ENCODE peak calls at places on chromosomes 6 and 20, in five cellular contexts. W is uterus, S is lung, R is cardiac muscle cell, O is neural progenitor cell. X is an unnamed sample.

GRCh38 chr20:46260480-46260879 is 47.8 kb downstream of the CDH22 start:
- DNase-seq in R (no peak), S (peak; percentile 33), W (no peak), O (no peak), X (no peak)

GRCh38 chr20:21323640-21324039 is 20.5 kb downstream of the XRN2 start:
- DNase-seq in W (no peak), S (no peak), O (no peak), R (peak; percentile 82), X (no peak)

GRCh38 chr20:59948828-59949720 is 8.9 kb downstream of the FAM217B start:
- DNase-seq in W (no peak), R (peak; percentile 73), O (peak; percentile 62), S (no peak), X (no peak)

GRCh38 chr6:89792881-89793280 is 26.7 kb downstream of the MDN1 start:
- DNase-seq in W (no peak), S (no peak), R (peak; percentile 38), O (peak; percentile 37), X (no peak)

GRCh38 chr6:116373940-116374339 is 3.2 kb downstream of the DSE start:
- DNase-seq in O (no peak), S (no peak), R (no peak), W (no peak), X (no peak)

GRCh38 chr20:13862245-13862644 is 77.4 kb downstream of the NDUFAF5 start:
- DNase-seq in S (no peak), O (no peak), W (no peak), R (no peak), X (no peak)

GRCh38 chr6:83901624-83902023 is 42.1 kb downstream of the CYB5R4 start:
- DNase-seq in W (no peak), O (no peak), R (no peak), S (no peak), X (no peak)

GRCh38 chr6:127486934-127487333 is 27.7 kb upstream of the KIAA0408 start:
- DNase-seq in W (no peak), S (no peak), R (no peak), O (peak; percentile 13), X (no peak)

GRCh38 chr20:1809121-1809520 is 86.1 kb upstream of the SIRPA start:
- DNase-seq in O (no peak), R (peak; percentile 44), W (no peak), S (no peak), X (peak; percentile 55)

GRCh38 chr6:58198301-58198700 is 880.9 kb downstream of the PRIM2 start:
- DNase-seq in O (no peak), R (peak; percentile 0), S (no peak), W (no peak), X (no peak)

GRCh38 chr6:148971027-148971927 is 224.4 kb downstream of the UST start:
- DNase-seq in S (no peak), R (no peak), O (no peak), W (no peak), X (no peak)

GRCh38 chr20:38017959-38018358 is 15.3 kb downstream of the TTI1 start:
- DNase-seq in O (no peak), R (no peak), S (no peak), W (no peak), X (no peak)

GRCh38 chr6:150775804-150776203 is 89.7 kb upstream of the MTHFD1L start:
- DNase-seq in S (no peak), O (no peak), W (no peak), R (no peak), X (no peak)

GRCh38 chr6:130365166-130366010 is 429 bp upstream of the TMEM200A start:
- DNase-seq in W (peak; percentile 85), S (peak; percentile 45), R (peak; percentile 73), O (peak; percentile 92), X (peak; percentile 90)

GRCh38 chr6:164037165-164037564 is 622.6 kb downstream of the QKI start:
- DNase-seq in R (no peak), S (no peak), O (no peak), W (no peak), X (no peak)

GRCh38 chr6:13929196-13929595 is 4.4 kb downstream of the RNF182 start:
- DNase-seq in R (no peak), O (no peak), S (no peak), W (no peak), X (no peak)

GRCh38 chr6:108518714-108519576 is 41.8 kb upstream of the FOXO3 start:
- DNase-seq in W (no peak), S (no peak), R (peak; percentile 40), O (peak; percentile 52), X (no peak)

GRCh38 chr6:14673201-14673600 is 555.6 kb downstream of the CD83 start:
- DNase-seq in W (no peak), O (no peak), S (no peak), R (peak; percentile 65), X (no peak)

GRCh38 chr6:144338951-144339681 is 54.0 kb downstream of the UTRN start:
- DNase-seq in S (no peak), R (no peak), W (no peak), O (no peak), X (no peak)

GRCh38 chr6:87759491-87760010 is 57.5 kb upstream of the AKIRIN2 start:
- DNase-seq in W (no peak), S (no peak), R (no peak), O (no peak), X (no peak)

GRCh38 chr20:31684153-31685003 is 38.3 kb downstream of the BCL2L1 start:
- DNase-seq in O (no peak), W (no peak), R (no peak), S (no peak), X (no peak)

DNA sequence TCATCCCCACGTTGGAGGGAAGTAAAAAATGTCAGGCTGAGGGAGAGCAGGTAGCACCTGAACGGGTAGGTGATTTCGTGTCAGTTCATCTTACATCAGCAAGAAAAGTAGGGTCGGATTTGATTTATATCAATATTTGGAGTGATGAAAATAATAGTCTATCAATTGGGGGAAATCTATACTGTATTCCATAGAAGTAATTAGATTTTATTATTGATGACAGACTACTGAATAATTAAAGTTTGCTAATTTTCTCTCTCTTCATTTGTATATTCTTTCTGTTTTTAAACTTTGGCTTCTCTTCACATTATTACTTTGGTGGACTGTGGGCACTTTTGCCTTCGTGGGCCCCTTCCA is 78.4 kb downstream of the OLIG3 start:
- DNase-seq in W (no peak), R (no peak), O (no peak), S (no peak), X (no peak)
- H3K4me3 ChIP-seq in W (no peak overlapping the region), R (no peak overlapping the region), O (no peak overlapping the region), S (no peak overlapping the region), X (peak overlapping the region; percentile 51)

DNA sequence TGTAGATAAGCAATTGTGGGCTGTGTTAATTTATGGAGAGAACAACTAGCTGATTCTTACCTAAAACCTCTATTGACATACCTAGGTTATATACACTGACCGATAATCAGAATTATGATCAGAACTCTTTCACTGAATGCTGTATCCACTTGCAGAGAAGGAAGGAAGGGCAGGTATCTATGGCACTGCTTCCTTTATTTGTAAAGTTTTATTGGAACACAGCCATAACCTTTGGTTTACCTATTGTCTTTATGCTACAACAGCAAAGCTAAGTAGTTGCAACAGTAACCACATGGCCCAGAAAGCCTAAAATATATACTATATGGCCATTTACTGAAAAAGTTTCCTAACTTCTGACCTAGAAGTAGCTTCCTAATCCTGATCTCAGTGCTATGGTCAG is 358.9 kb upstream of the ARID1B start:
- DNase-seq in R (no peak), W (no peak), S (no peak), O (no peak), X (no peak)
- H3K27ac ChIP-seq in R (no peak overlapping the region), W (no peak overlapping the region), S (no peak overlapping the region), O (no peak overlapping the region), X (no peak overlapping the region)

GRCh38 chr20:58308680-58309527 is 611 bp upstream of the RAB22A start:
- DNase-seq in W (peak; percentile 71), R (peak; percentile 72), S (peak; percentile 63), O (peak; percentile 76), X (no peak)

GRCh38 chr20:58312836-58313235 is 3.3 kb downstream of the RAB22A start:
- DNase-seq in R (no peak), W (no peak), S (no peak), O (no peak), X (no peak)

GRCh38 chr20:58309607-58310290 is at the start of gene RAB22A:
- DNase-seq in O (peak; percentile 95), R (peak; percentile 90), W (peak; percentile 78), S (peak; percentile 77), X (no peak)

GRCh38 chr20:58310291-58310782 is 822 bp downstream of the RAB22A start:
- DNase-seq in R (no peak), W (no peak), O (no peak), S (no peak), X (no peak)

DNA sequence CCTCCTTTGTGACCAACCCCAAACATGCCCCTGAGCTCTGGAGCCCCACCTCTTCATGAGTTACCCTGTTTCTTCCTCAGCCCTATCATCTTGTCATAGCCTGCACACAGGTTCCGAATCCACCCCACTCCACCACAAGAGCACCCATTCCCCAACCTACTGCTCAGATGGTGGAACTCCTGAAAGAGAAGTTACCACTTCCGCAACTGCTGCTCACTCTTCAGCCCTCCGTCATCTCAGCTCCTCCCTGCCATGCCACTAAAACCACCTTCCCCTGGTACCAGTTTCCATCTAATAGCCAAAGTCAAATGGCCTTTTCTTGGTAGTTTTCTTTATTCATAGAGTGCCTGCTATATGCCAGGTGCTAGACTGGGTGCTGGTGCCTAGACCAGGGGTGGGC is 3.9 kb downstream of the RAB22A start:
- DNase-seq in O (no peak), R (no peak), W (no peak), S (no peak), X (no peak)
- H3K4me3 ChIP-seq in O (no peak overlapping the region), R (no peak overlapping the region), W (no peak overlapping the region), S (no peak overlapping the region), X (no peak overlapping the region)

GRCh38 chr20:17614176-17614811 is 44.4 kb downstream of the DSTN start:
- DNase-seq in W (peak; percentile 87), R (peak; percentile 54), O (no peak), S (no peak), X (no peak)

GRCh38 chr20:17616480-17617211 is 46.8 kb downstream of the DSTN start:
- DNase-seq in R (no peak), S (peak; percentile 27), O (no peak), W (no peak), X (no peak)

GRCh38 chr20:17617212-17617867 is 47.5 kb downstream of the DSTN start:
- DNase-seq in R (peak; percentile 48), O (peak; percentile 75), S (peak; percentile 71), W (peak; percentile 76), X (no peak)

GRCh38 chr20:17614812-17615644 is 45.2 kb downstream of the DSTN start:
- DNase-seq in W (no peak), O (no peak), S (peak; percentile 28), R (no peak), X (no peak)

DNA sequence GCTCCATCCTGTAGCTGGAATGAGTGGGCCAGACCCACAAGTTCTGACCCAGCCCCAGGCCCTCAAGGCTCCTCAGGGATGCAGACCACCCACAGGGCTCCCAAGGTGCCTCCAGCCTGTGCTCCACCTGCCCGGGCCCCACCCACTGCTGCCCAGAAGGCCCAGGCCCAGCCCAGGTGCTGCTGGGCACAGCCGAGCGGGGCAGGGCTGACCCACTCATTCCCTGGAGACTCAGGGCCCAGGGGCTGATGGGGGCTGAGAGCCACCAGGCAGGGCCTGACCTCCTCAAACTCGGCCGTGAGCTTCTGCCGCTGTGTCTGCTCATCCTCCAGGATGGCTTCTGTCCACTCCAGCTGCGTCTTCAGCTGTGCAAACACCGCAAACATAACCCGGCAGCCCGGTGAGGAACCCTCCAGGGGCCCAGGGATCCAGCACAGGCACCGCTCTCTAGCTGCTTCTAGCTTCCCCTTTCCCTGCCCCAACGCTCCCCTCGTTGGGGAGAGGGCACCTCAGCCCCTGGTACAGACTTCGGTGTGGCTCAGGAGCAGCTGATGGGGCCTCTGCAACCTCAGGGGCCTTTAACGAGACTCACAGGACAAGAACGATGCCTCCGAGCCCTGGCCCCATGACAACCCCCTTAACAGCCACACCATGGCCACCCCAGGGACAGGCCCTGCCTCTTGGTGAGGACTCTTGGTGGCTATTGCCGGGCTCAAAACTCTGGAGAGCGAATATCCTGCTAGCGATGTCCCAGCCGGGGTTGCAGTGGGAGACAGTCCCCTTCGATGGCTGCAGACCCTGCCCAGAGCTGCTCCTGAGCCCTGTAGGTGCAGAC is 46.0 kb downstream of the DSTN start:
- DNase-seq in O (no peak), W (no peak), S (peak; percentile 27), R (no peak), X (no peak)
- H3K27ac ChIP-seq in O (no peak overlapping the region), W (peak overlapping the region; percentile 67), S (no peak overlapping the region), R (peak overlapping the region; percentile 71), X (peak overlapping the region; percentile 82)